ENCODE peak calls at places on chromosomes 3 and 15, in seven cellular contexts. U, F, K, Q, Z, A and I are unnamed samples.

GRCh38 chr3:87558482-87558881 is 282.1 kb upstream of the POU1F1 start:
- DNase-seq in U (no peak), Q (no peak), K (no peak), F (no peak), A (no peak), Z (no peak), I (no peak)

GRCh38 chr3:148998297-148998696 is 7.0 kb downstream of the GYG1 start:
- DNase-seq in K (no peak), Z (no peak), A (no peak), Q (no peak), U (peak; percentile 41), F (no peak), I (no peak)

GRCh38 chr3:195774917-195775316 is 36.8 kb downstream of the MUC4 start:
- DNase-seq in F (peak; percentile 16), Q (no peak), A (peak; percentile 56), K (peak; percentile 46), U (no peak), Z (no peak), I (peak; percentile 60)

GRCh38 chr3:146222204-146223046 is 28.5 kb downstream of the PLSCR4 start:
- DNase-seq in F (peak; percentile 97), Z (no peak), U (peak; percentile 33), K (no peak), A (no peak), Q (no peak), I (peak; percentile 61)

GRCh38 chr3:19348929-19349564 is 200.7 kb downstream of the KCNH8 start:
- DNase-seq in F (peak; percentile 8), K (peak; percentile 14), U (peak; percentile 1), Q (no peak), Z (no peak), A (no peak), I (no peak)

GRCh38 chr3:108555966-108556581 is 33.2 kb downstream of the CIP2A start:
- DNase-seq in U (no peak), F (no peak), Q (no peak), A (no peak), K (no peak), Z (no peak), I (no peak)

GRCh38 chr15:88729581-88729980 is 73.7 kb upstream of the ACAN start:
- DNase-seq in Z (no peak), Q (no peak), U (no peak), F (no peak), A (no peak), K (no peak), I (no peak)

GRCh38 chr3:165211749-165212148 is 15.6 kb upstream of the SLITRK3 start:
- DNase-seq in K (no peak), Z (no peak), F (no peak), U (no peak), A (no peak), Q (no peak), I (peak; percentile 35)

GRCh38 chr3:192207239-192207638 is 520.1 kb downstream of the FGF12 start:
- DNase-seq in A (no peak), Z (no peak), K (no peak), U (no peak), F (no peak), Q (no peak), I (no peak)

GRCh38 chr3:176850498-176850897 is 346.8 kb downstream of the TBL1XR1 start:
- DNase-seq in Z (no peak), F (no peak), U (no peak), K (peak; percentile 33), Q (no peak), A (no peak), I (no peak)

GRCh38 chr15:33074942-33075341 is 119.6 kb downstream of the FMN1 start:
- DNase-seq in U (no peak), K (no peak), Q (no peak), F (no peak), Z (no peak), A (no peak), I (no peak)

GRCh38 chr3:157029365-157029790 is 130.6 kb downstream of the CCNL1 start:
- DNase-seq in A (no peak), U (no peak), Z (no peak), Q (no peak), F (no peak), K (no peak), I (no peak)

GRCh38 chr15:64398575-64398974 is 10.9 kb downstream of the TRIP4 start:
- DNase-seq in Z (no peak), F (no peak), Q (no peak), K (no peak), U (no peak), A (no peak), I (no peak)

GRCh38 chr3:71562938-71563337 is 20.6 kb downstream of the FOXP1 start:
- DNase-seq in U (no peak), Q (no peak), Z (no peak), K (no peak), F (no peak), A (no peak), I (no peak)

GRCh38 chr15:31488437-31489204 is 162.0 kb downstream of the KLF13 start:
- DNase-seq in F (peak; percentile 64), Z (peak; percentile 33), A (no peak), K (peak; percentile 63), U (peak; percentile 91), Q (peak; percentile 82), I (peak; percentile 87)

GRCh38 chr15:78673917-78674444 is 33.0 kb upstream of the CHRNB4 start:
- DNase-seq in K (no peak), Z (no peak), F (no peak), Q (no peak), U (no peak), A (no peak), I (no peak)

GRCh38 chr3:121995190-121996137 is 26.6 kb downstream of the ILDR1 start:
- DNase-seq in F (peak; percentile 52), Z (no peak), A (peak; percentile 31), U (peak; percentile 75), Q (peak; percentile 64), K (peak; percentile 58), I (no peak)

GRCh38 chr15:27061739-27062138 is 90.8 kb downstream of the GABRG3 start:
- DNase-seq in F (no peak), Z (no peak), U (no peak), A (no peak), Q (no peak), K (peak; percentile 31), I (no peak)

GRCh38 chr15:45801543-45801942 is 166.7 kb downstream of the SQOR start:
- DNase-seq in A (no peak), Q (no peak), F (no peak), U (no peak), Z (no peak), K (no peak), I (no peak)

GRCh38 chr15:59436774-59437472 is 1.1 kb upstream of the FAM81A start:
- DNase-seq in Z (no peak), Q (no peak), U (no peak), F (no peak), K (no peak), A (no peak), I (no peak)
- H3K27me3 ChIP-seq in Z (peaks cover 26% of the 10 kb centered on the region), Q (peaks cover 5% of the 10 kb centered on the region), U (peaks cover 51% of the 10 kb centered on the region), F (no peaks in the 10 kb centered on the region), K (peaks cover 53% of the 10 kb centered on the region), A (no peaks in the 10 kb centered on the region), I (peaks cover 7% of the 10 kb centered on the region)

GRCh38 chr3:161016417-161017313 is 88.5 kb downstream of the B3GALNT1 start:
- DNase-seq in F (no peak), K (no peak), Q (no peak), Z (no peak), A (no peak), U (no peak), I (no peak)
- H3K9me3 ChIP-seq in F (no peaks in the 10 kb centered on the region), K (no peaks in the 10 kb centered on the region), Q (no peaks in the 10 kb centered on the region), Z (no peaks in the 10 kb centered on the region), A (peaks cover 14% of the 10 kb centered on the region), U (no peaks in the 10 kb centered on the region), I (no peaks in the 10 kb centered on the region)

GRCh38 chr15:100343251-100343650 is 1.5 kb upstream of the ADAMTS17 start:
- DNase-seq in Q (no peak), F (no peak), A (no peak), Z (no peak), U (no peak), K (no peak), I (no peak)
- H3K27me3 ChIP-seq in Q (peaks cover 12% of the 10 kb centered on the region), F (peaks cover 2% of the 10 kb centered on the region), A (peaks cover 22% of the 10 kb centered on the region), Z (no peaks in the 10 kb centered on the region), U (peaks cover 8% of the 10 kb centered on the region), K (no peaks in the 10 kb centered on the region), I (no peaks in the 10 kb centered on the region)

DNA sequence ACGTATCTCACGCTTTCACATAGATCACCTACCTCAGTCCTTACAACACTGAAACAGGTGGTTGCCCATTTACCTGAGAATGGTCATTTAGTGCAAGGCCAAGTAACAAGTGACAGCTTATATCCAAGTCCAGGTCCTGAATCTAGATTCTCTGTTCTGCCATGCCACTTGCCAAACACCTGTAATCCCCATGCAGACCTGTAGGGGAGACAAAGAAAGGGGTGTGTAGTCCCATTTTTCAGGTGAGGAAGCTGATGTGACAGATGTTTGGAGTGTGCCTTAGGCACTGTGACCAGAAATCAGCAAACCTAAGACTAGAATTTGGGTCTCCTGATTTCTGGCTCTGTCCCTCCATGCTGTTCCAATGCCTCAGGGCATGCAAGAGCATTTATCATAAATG is 12.7 kb downstream of the ZNF35 start:
- DNase-seq in A (no peak), U (no peak), Q (no peak), F (peak; percentile 5), Z (no peak), K (no peak), I (no peak)
- H3K9me3 ChIP-seq in A (peaks cover 47% of the 10 kb centered on the region), U (peaks cover 33% of the 10 kb centered on the region), Q (peaks cover 10% of the 10 kb centered on the region), F (no peaks in the 10 kb centered on the region), Z (peaks cover 41% of the 10 kb centered on the region), K (no peaks in the 10 kb centered on the region), I (peaks cover 12% of the 10 kb centered on the region)

GRCh38 chr3:43019168-43019765 is 40.2 kb downstream of the GASK1A start:
- DNase-seq in A (no peak), U (no peak), K (no peak), Q (no peak), Z (no peak), F (no peak), I (no peak)
- H3K27me3 ChIP-seq in A (peaks cover 16% of the 10 kb centered on the region), U (no peaks in the 10 kb centered on the region), K (no peaks in the 10 kb centered on the region), Q (no peaks in the 10 kb centered on the region), Z (no peaks in the 10 kb centered on the region), F (no peaks in the 10 kb centered on the region), I (no peaks in the 10 kb centered on the region)

DNA sequence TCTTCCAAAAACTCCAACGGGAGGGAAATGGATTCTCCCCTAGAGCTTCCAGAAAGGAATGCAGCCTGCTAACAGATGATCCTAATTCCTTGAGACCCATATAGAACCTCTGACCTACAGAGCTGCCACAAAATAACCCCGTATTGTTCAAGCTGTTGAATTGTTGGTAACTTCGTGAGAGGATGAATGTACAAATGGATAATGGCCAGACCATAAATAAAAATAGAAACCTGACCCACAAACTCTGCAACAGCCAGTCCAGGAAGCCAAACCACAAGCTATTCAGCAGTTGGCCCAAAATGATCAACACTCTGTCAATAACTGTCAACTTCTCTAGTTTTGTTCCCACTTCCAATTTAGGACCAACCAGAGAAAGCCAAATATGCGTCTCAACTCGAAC is 414.0 kb upstream of the ZNF717 start:
- DNase-seq in A (no peak), K (no peak), Z (no peak), U (no peak), Q (no peak), F (no peak), I (no peak)
- H3K9me3 ChIP-seq in A (no peaks in the 10 kb centered on the region), K (no peaks in the 10 kb centered on the region), Z (peaks cover 4% of the 10 kb centered on the region), U (no peaks in the 10 kb centered on the region), Q (no peaks in the 10 kb centered on the region), F (no peaks in the 10 kb centered on the region), I (no peaks in the 10 kb centered on the region)

DNA sequence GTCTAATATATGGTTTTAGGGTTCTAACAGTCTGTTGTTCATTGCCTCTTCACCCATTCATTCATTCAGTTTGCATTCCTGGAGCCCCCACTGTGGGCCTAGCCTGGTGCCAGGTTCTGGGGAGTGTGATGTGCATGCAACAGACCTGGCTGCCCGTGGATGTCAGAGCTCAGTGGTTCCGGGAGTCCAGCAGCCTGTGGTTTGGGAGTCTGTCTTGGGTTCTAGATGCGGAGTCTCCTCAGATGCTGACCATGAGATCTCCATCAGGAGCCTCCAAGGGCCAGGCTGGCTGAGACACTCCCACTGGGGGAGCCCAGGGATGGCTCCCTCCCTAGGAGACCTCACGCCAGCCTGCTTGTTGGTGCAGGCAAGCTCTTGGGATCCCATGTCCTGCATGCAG is 92.1 kb upstream of the SEC13 start:
- DNase-seq in F (no peak), A (no peak), Z (no peak), Q (no peak), U (no peak), K (no peak), I (no peak)
- H3K27me3 ChIP-seq in F (no peaks in the 10 kb centered on the region), A (peaks cover 23% of the 10 kb centered on the region), Z (no peaks in the 10 kb centered on the region), Q (peaks cover 4% of the 10 kb centered on the region), U (peaks cover 45% of the 10 kb centered on the region), K (no peaks in the 10 kb centered on the region), I (no peaks in the 10 kb centered on the region)